ENCODE peak calls at places on chromosomes 1 and 21, in four cellular contexts. One of them, this sample, is unnamed.

GRCh38 chr1:30257322-30257721 is 466.1 kb downstream of the MATN1 start:
- DNase-seq in GM23248: no peak
- DNase-seq in lower lobe of right lung: no peak
- DNase-seq in brain microvascular endothelial cell: no peak
- DNase-seq in this sample: no peak

GRCh38 chr1:218475275-218475674 is 130.1 kb downstream of the TGFB2 start:
- DNase-seq in brain microvascular endothelial cell: no peak
- DNase-seq in lower lobe of right lung: no peak
- DNase-seq in GM23248: no peak
- DNase-seq in this sample: peak

GRCh38 chr1:245215071-245215470 is 60.3 kb downstream of the KIF26B start:
- DNase-seq in brain microvascular endothelial cell: no peak
- DNase-seq in lower lobe of right lung: no peak
- DNase-seq in GM23248: no peak
- DNase-seq in this sample: no peak

GRCh38 chr1:220918285-220918951 is 39.2 kb downstream of the HLX start:
- DNase-seq in brain microvascular endothelial cell: no peak
- DNase-seq in lower lobe of right lung: no peak
- DNase-seq in GM23248: no peak
- DNase-seq in this sample: no peak

GRCh38 chr21:42146251-42146805 is 72.6 kb upstream of the ABCG1 start:
- DNase-seq in lower lobe of right lung: no peak
- DNase-seq in brain microvascular endothelial cell: no peak
- DNase-seq in GM23248: no peak
- DNase-seq in this sample: no peak

GRCh38 chr1:109991400-109991925 is 6.9 kb downstream of the AHCYL1 start:
- DNase-seq in GM23248: no peak
- DNase-seq in brain microvascular endothelial cell: no peak
- DNase-seq in lower lobe of right lung: no peak
- DNase-seq in this sample: no peak

GRCh38 chr1:76269175-76269574 is 194.6 kb downstream of the ST6GALNAC3 start:
- DNase-seq in brain microvascular endothelial cell: peak
- DNase-seq in GM23248: peak
- DNase-seq in lower lobe of right lung: no peak
- DNase-seq in this sample: peak

GRCh38 chr1:218496561-218496960 is 151.4 kb downstream of the TGFB2 start:
- DNase-seq in GM23248: peak
- DNase-seq in brain microvascular endothelial cell: peak
- DNase-seq in lower lobe of right lung: no peak
- DNase-seq in this sample: peak

GRCh38 chr1:213914351-213914750 is 73.4 kb upstream of the PROX1 start:
- DNase-seq in GM23248: no peak
- DNase-seq in lower lobe of right lung: no peak
- DNase-seq in brain microvascular endothelial cell: no peak
- DNase-seq in this sample: no peak

GRCh38 chr1:167832693-167833092 is 81.2 kb downstream of the ADCY10 start:
- DNase-seq in lower lobe of right lung: no peak
- DNase-seq in GM23248: no peak
- DNase-seq in brain microvascular endothelial cell: no peak
- DNase-seq in this sample: no peak

GRCh38 chr1:77538956-77539509 is 143.4 kb downstream of the ZZZ3 start:
- DNase-seq in GM23248: peak
- DNase-seq in brain microvascular endothelial cell: peak
- DNase-seq in lower lobe of right lung: no peak
- DNase-seq in this sample: peak

GRCh38 chr1:18921506-18922251 is 19.3 kb upstream of the ALDH4A1 start:
- DNase-seq in GM23248: no peak
- DNase-seq in brain microvascular endothelial cell: no peak
- DNase-seq in lower lobe of right lung: no peak
- DNase-seq in this sample: no peak

GRCh38 chr1:44260792-44261474 is 47.7 kb downstream of the DMAP1 start:
- DNase-seq in lower lobe of right lung: no peak
- DNase-seq in brain microvascular endothelial cell: no peak
- DNase-seq in GM23248: no peak
- DNase-seq in this sample: no peak

GRCh38 chr1:230243583-230244377 is 176.7 kb downstream of the GALNT2 start:
- DNase-seq in lower lobe of right lung: no peak
- DNase-seq in GM23248: peak
- DNase-seq in brain microvascular endothelial cell: peak
- DNase-seq in this sample: peak

GRCh38 chr1:172567720-172568119 is 34.8 kb downstream of the SUCO start:
- DNase-seq in brain microvascular endothelial cell: no peak
- DNase-seq in lower lobe of right lung: no peak
- DNase-seq in GM23248: no peak
- DNase-seq in this sample: no peak

GRCh38 chr1:108050134-108050533 is 85.2 kb upstream of the VAV3 start:
- DNase-seq in lower lobe of right lung: peak
- DNase-seq in brain microvascular endothelial cell: no peak
- DNase-seq in GM23248: peak
- DNase-seq in this sample: no peak

GRCh38 chr1:180953291-180953747 is 40.6 kb downstream of the KIAA1614 start:
- DNase-seq in GM23248: peak
- DNase-seq in brain microvascular endothelial cell: no peak
- DNase-seq in lower lobe of right lung: no peak
- DNase-seq in this sample: no peak

DNA sequence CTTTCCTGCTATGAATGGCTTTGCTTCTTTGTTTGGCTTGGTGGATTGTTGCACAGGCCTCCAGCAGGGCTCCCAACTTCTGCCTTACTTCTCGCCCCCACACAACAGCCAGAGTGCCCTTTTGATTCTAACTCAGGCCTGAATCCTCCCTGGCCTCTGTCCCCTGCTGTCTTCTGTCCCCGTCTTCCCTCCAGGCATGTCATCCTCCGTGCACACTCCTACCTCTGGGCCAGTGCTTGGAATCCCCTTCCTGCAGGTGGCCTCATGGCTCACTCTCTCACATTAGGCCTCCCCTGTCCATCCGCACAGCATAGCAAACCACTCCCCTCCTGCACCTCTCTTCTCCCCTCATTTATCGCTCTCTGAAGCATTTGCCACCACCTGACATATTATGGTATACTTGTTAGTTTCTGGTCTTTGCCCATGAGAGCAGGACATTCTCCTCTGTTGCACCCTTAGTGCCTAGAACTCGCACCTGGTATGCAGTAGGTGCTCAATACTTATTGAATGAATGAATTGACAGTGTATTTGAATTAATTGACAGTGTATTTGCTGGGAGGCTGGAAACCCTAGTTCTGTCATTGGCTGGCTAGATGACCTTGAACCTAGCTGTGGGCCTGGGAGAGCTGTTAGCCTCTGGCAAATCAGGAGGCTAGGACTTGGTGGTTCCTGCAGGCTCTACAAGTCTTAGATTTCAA is 2.9 kb downstream of the ZDHHC18 start:
- DNase-seq in GM23248: no peak
- DNase-seq in lower lobe of right lung: no peak
- DNase-seq in brain microvascular endothelial cell: no peak
- DNase-seq in this sample: no peak
- H3K4me3 ChIP-seq in GM23248: no peak
- H3K4me3 ChIP-seq in lower lobe of right lung: peak
- H3K4me3 ChIP-seq in brain microvascular endothelial cell: no peak
- H3K4me3 ChIP-seq in this sample: no peak

GRCh38 chr1:11729155-11729497 is 6.8 kb upstream of the AGTRAP start:
- DNase-seq in brain microvascular endothelial cell: no peak
- DNase-seq in lower lobe of right lung: no peak
- DNase-seq in GM23248: no peak
- DNase-seq in this sample: no peak
- H3K4me3 ChIP-seq in brain microvascular endothelial cell: no peak
- H3K4me3 ChIP-seq in lower lobe of right lung: no peak
- H3K4me3 ChIP-seq in GM23248: no peak
- H3K4me3 ChIP-seq in this sample: no peak

GRCh38 chr1:3898475-3898735 is 1.7 kb downstream of the C1orf174 start:
- DNase-seq in brain microvascular endothelial cell: no peak
- DNase-seq in lower lobe of right lung: no peak
- DNase-seq in GM23248: no peak
- DNase-seq in this sample: no peak
- H3K4me3 ChIP-seq in brain microvascular endothelial cell: no peak
- H3K4me3 ChIP-seq in lower lobe of right lung: no peak
- H3K4me3 ChIP-seq in GM23248: peak
- H3K4me3 ChIP-seq in this sample: no peak

GRCh38 chr1:41662061-41662655 is 177.7 kb upstream of the EDN2 start:
- DNase-seq in brain microvascular endothelial cell: peak
- DNase-seq in GM23248: peak
- DNase-seq in lower lobe of right lung: peak
- DNase-seq in this sample: peak
- H3K4me3 ChIP-seq in brain microvascular endothelial cell: peak
- H3K4me3 ChIP-seq in GM23248: peak
- H3K4me3 ChIP-seq in lower lobe of right lung: peak
- H3K4me3 ChIP-seq in this sample: peak

DNA sequence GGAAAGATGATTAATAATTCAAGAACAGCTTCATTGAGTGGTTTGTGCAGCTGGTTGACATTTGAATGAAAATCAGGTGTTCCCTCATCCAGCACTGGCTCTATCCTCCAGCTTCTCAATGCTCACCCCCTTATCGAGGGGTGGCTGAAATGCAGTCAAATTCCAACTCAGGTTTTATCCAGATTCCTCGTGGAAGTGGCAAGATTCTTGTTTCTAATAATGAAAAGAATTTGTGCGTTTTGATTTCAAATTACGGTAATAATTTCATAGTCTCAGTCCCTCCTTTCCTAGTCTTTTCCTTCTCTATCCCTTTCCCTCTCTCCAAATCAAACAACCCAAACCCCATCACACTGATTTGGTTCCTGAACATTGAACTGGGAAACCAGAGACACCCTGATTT is 3.1 kb downstream of the CNIH3 start:
- DNase-seq in brain microvascular endothelial cell: no peak
- DNase-seq in lower lobe of right lung: no peak
- DNase-seq in GM23248: no peak
- DNase-seq in this sample: no peak
- H3K4me3 ChIP-seq in brain microvascular endothelial cell: peak
- H3K4me3 ChIP-seq in lower lobe of right lung: no peak
- H3K4me3 ChIP-seq in GM23248: peak
- H3K4me3 ChIP-seq in this sample: no peak

This sample was measured in cardiac fibroblast.